ENCODE peak calls at places on chromosomes 11 and 22, in ten cellular contexts. O is PC-3; I is SJSA1; L is H9; D is transverse colon; F is GM12878; G is aorta; A is CD8-positive, alpha-beta T cell; N is heart left ventricle; V is heart right ventricle. P is an unnamed sample. For H3K9me3, the result is how much of the 10 kb centered on the place peaks cover.

GRCh38 chr22:37334461-37334858 is 52.2 kb downstream of the CYTH4 start:
- DNase-seq in F (no peak), N (no peak), V (no peak), A (no peak), O (peak), G (no peak), I (no peak), D (no peak), L (no peak), P (no peak)

GRCh38 chr11:28464252-28464867 is 356.2 kb downstream of the METTL15 start:
- DNase-seq in G (no peak), V (no peak), D (no peak), O (no peak), F (no peak), N (no peak), L (no peak), A (no peak), I (no peak), P (no peak)

GRCh38 chr11:95119361-95120060 is 29.9 kb downstream of the ENDOD1 start:
- DNase-seq in A (no peak), L (no peak), O (peak), F (no peak), G (no peak), N (no peak), V (no peak), D (no peak), I (no peak), P (no peak)

GRCh38 chr22:22348127-22348814 is 103.7 kb downstream of the VPREB1 start:
- DNase-seq in G (no peak), D (no peak), O (peak), N (no peak), F (no peak), I (no peak), L (peak), V (no peak), A (no peak), P (peak)

GRCh38 chr11:86594746-86595145 is 77.7 kb downstream of the ME3 start:
- DNase-seq in O (peak), N (no peak), I (no peak), F (no peak), V (no peak), A (no peak), G (no peak), D (no peak), L (peak), P (no peak)

GRCh38 chr11:119773016-119773415 is 44.0 kb upstream of the NECTIN1 start:
- DNase-seq in I (no peak), O (no peak), V (no peak), A (no peak), L (no peak), N (no peak), D (no peak), F (no peak), G (no peak), P (no peak)

GRCh38 chr22:49554296-49554625 is 273.4 kb downstream of the BRD1 start:
- DNase-seq in G (no peak), D (no peak), V (no peak), I (peak), N (peak), L (peak), A (no peak), O (no peak), F (no peak), P (no peak)

GRCh38 chr11:26700536-26701235 is 21.2 kb downstream of the SLC5A12 start:
- DNase-seq in N (no peak), L (no peak), D (no peak), G (no peak), V (no peak), F (no peak), A (no peak), I (no peak), O (no peak), P (no peak)

GRCh38 chr11:45388472-45388871 is 102.3 kb upstream of the SYT13 start:
- DNase-seq in A (no peak), V (no peak), O (no peak), G (no peak), I (no peak), N (no peak), D (no peak), L (no peak), F (no peak), P (no peak)

GRCh38 chr11:13297917-13298356 is 20.3 kb downstream of the BMAL1 start:
- DNase-seq in L (no peak), D (no peak), O (no peak), N (no peak), G (no peak), A (no peak), V (no peak), F (no peak), I (no peak), P (no peak)

GRCh38 chr11:1825039-1825740 is 9.6 kb upstream of the SYT8 start:
- DNase-seq in D (peak), L (peak), O (no peak), G (peak), I (peak), A (no peak), V (no peak), F (no peak), N (peak), P (peak)

GRCh38 chr11:116576523-116576922 is 196.3 kb downstream of the BUD13 start:
- DNase-seq in D (no peak), F (no peak), I (no peak), O (peak), V (no peak), N (no peak), A (no peak), L (no peak), G (no peak), P (no peak)

GRCh38 chr11:46322759-46323158 is 24.5 kb upstream of the DGKZ start:
- DNase-seq in V (no peak), I (peak), D (no peak), F (no peak), N (no peak), G (no peak), L (peak), O (no peak), A (no peak), P (peak)

GRCh38 chr22:21444701-21445436 is 22.3 kb upstream of the TMEM191C start:
- DNase-seq in D (no peak), N (no peak), G (no peak), O (no peak), V (peak), F (no peak), A (no peak), L (peak), I (peak), P (no peak)

GRCh38 chr22:28112548-28113043 is 193.5 kb upstream of the PITPNB start:
- DNase-seq in L (peak), O (peak), I (no peak), D (no peak), V (peak), N (no peak), A (no peak), F (no peak), G (no peak), P (peak)

GRCh38 chr11:82818399-82819043 is 81.7 kb downstream of the PRCP start:
- DNase-seq in G (no peak), N (no peak), A (no peak), O (no peak), F (no peak), I (no peak), V (no peak), L (no peak), D (no peak), P (no peak)

GRCh38 chr22:20157416-20158183 is 6.7 kb upstream of the CCDC188 start:
- DNase-seq in G (no peak), F (no peak), V (no peak), A (no peak), O (no peak), L (no peak), I (no peak), N (no peak), D (no peak), P (no peak)

GRCh38 chr11:94938399-94939055 is 34.8 kb downstream of the CWC15 start:
- DNase-seq in L (no peak), A (no peak), I (no peak), V (peak), D (no peak), G (peak), O (peak), N (peak), F (no peak), P (no peak)

GRCh38 chr22:19766506-19767426 is 6.2 kb downstream of the TBX1 start:
- DNase-seq in D (peak), I (no peak), F (no peak), L (peak), G (peak), O (no peak), V (peak), A (peak), N (peak), P (no peak)

GRCh38 chr11:66818231-66818955 is 24.8 kb upstream of the RCE1 start:
- DNase-seq in D (no peak), N (no peak), G (no peak), F (no peak), V (no peak), L (no peak), O (no peak), A (no peak), I (no peak), P (no peak)

GRCh38 chr22:41782316-41782715 is 18.2 kb upstream of the CCDC134 start:
- DNase-seq in D (peak), F (no peak), V (no peak), N (no peak), I (no peak), O (no peak), L (no peak), G (peak), A (no peak), P (peak)

GRCh38 chr11:110833033-110833484 is 120.8 kb upstream of the ARHGAP20 start:
- DNase-seq in G (no peak), D (no peak), V (no peak), I (no peak), N (no peak), O (peak), L (no peak), A (no peak), F (no peak), P (no peak)

GRCh38 chr11:125903753-125904659 is at the start of gene DDX25:
- DNase-seq in I (no peak), N (no peak), L (peak), V (no peak), F (no peak), O (no peak), A (no peak), G (no peak), D (no peak), P (no peak)

DNA sequence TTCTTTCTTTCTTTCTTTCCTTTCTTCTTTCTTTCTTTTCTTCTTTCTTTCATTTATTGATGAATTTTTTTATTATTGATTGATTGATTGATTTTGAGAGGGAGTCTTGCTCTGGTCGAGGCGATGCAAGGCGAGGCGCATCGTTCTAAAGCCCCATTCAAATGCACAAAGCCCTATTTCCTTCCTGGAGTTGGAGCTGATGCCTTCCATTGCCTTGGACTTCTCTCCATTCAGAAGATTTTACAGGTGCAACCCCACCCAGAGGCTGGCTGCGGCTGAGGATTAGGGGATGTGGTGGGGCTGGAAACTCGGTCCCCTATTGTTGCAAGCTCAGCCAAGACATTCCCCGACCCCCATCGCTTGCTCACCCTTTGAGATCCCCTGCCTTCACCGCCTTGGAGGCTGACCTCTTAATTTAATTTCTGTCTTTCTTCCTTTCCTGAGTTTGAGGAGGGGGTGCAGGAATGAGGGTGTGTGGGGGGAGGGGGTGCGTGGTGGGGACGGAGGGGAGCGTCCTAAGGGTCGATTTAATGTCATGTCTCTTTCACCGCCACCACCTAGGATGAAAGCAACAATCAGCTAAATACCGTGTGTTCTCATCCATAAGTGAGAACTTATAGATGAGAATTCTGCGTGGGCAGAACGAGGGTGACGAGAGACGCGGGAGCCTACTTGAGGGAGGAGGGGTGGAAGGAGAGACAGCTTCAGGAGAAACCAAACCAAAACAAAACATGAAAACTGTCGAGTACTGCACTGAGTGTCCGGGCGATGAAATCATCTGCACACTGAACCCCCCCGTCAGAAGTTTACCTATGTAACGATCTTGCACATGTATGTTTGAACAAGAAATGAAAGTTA is 3913.9 kb upstream of the OR11H1 start:
- DNase-seq in G (no peak), I (no peak), A (no peak), V (no peak), L (no peak), D (no peak), F (no peak), O (no peak), N (no peak), P (no peak)
- H3K9me3 ChIP-seq in G (under half), I (under half), A (under half), V (under half), L (half or more), D (under half), F (under half), O (under half), N (half or more), P (under half)

GRCh38 chr11:60257956-60258722 is 15.2 kb upstream of the MS4A4E start:
- DNase-seq in G (no peak), L (no peak), V (no peak), F (no peak), A (no peak), D (no peak), N (no peak), O (no peak), I (no peak), P (no peak)
- H3K9me3 ChIP-seq in G (under half), L (under half), V (under half), F (under half), A (under half), D (under half), N (under half), O (under half), I (under half), P (under half)

GRCh38 chr11:127632546-127632945 is 632.0 kb upstream of the KIRREL3 start:
- DNase-seq in D (no peak), O (no peak), V (no peak), G (no peak), F (no peak), A (no peak), L (no peak), N (no peak), I (no peak), P (no peak)
- H3K9me3 ChIP-seq in D (under half), O (under half), V (under half), G (under half), F (under half), A (under half), L (under half), N (under half), I (under half), P (under half)

GRCh38 chr11:97460091-97460490 is 1070.3 kb downstream of the JRKL start:
- DNase-seq in L (no peak), D (no peak), N (no peak), G (no peak), V (no peak), I (no peak), F (no peak), O (no peak), A (no peak), P (no peak)

GRCh38 chr11:97461934-97462333 is 1072.1 kb downstream of the JRKL start:
- DNase-seq in F (no peak), N (peak), V (peak), G (no peak), L (no peak), D (no peak), O (peak), A (no peak), I (no peak), P (no peak)

GRCh38 chr11:97463891-97464290 is 1074.1 kb downstream of the JRKL start:
- DNase-seq in A (no peak), N (peak), L (no peak), I (no peak), O (no peak), V (no peak), D (no peak), G (no peak), F (no peak), P (no peak)

GRCh38 chr11:97461044-97461880 is 1071.4 kb downstream of the JRKL start:
- DNase-seq in L (no peak), A (no peak), I (no peak), D (no peak), V (peak), G (no peak), O (no peak), F (no peak), N (peak), P (no peak)
- H3K9me3 ChIP-seq in L (under half), A (under half), I (under half), D (under half), V (under half), G (under half), O (under half), F (under half), N (under half), P (under half)

GRCh38 chr11:16713594-16713993 is 24.9 kb upstream of the C11orf58 start:
- DNase-seq in V (no peak), O (no peak), L (no peak), N (no peak), G (no peak), A (no peak), D (no peak), I (no peak), F (no peak), P (no peak)
- H3K9me3 ChIP-seq in V (under half), O (under half), L (under half), N (under half), G (under half), A (under half), D (under half), I (under half), F (under half), P (under half)

GRCh38 chr22:47411006-47411405 is 648.6 kb downstream of the TBC1D22A start:
- DNase-seq in D (no peak), I (no peak), F (no peak), V (no peak), A (no peak), L (no peak), N (no peak), O (no peak), G (no peak), P (no peak)
- H3K9me3 ChIP-seq in D (under half), I (under half), F (under half), V (under half), A (under half), L (half or more), N (under half), O (under half), G (under half), P (under half)

DNA sequence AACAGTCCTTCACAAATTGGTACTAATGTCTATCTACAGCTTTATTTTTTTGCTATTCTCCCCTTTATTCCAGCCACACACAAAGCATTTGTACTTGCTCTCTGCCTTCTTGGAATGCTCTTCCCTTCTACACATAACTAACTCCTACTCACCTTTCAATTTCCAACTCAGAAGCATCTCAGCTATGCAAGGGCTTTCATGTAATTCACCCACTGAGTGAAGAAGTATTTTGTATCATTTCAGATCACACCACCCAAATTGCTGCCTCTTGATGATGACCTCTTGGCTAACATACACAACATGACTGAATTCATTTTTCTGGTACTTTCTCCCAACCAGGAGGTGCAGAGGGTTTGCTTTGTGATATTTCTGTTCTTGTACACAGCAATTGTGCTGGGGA is at the start of gene OR4X2:
- DNase-seq in L (no peak), I (no peak), F (no peak), G (no peak), V (no peak), D (no peak), O (no peak), A (no peak), N (no peak), P (no peak)
- H3K9me3 ChIP-seq in L (half or more), I (under half), F (under half), G (under half), V (under half), D (under half), O (under half), A (under half), N (under half), P (under half)

DNA sequence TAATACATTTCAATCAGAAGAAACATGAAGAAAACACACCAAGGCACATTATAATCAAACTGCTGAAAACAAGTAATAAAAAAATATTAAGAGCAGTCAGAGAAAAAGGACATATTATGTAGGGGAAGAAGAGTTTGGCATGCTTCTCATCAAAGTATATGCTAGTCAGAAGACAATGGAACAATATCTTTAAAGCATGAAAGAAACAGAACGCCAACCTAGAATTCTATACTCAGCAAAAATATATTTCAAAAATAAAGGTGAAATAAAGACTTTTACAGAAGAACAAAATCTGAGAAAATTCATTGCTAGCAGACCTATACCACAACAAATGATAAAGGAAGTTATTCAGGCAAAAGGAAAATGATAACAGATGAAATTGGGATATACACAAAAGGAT is 34.6 kb upstream of the ANO1 start:
- DNase-seq in F (no peak), O (no peak), D (no peak), L (no peak), N (no peak), A (no peak), V (no peak), G (no peak), I (no peak), P (no peak)
- H3K9me3 ChIP-seq in F (under half), O (under half), D (under half), L (under half), N (under half), A (under half), V (under half), G (under half), I (under half), P (under half)

GRCh38 chr22:32122899-32123298 is 36.2 kb downstream of the C22orf42 start:
- DNase-seq in G (no peak), I (no peak), V (no peak), N (no peak), A (no peak), O (no peak), F (no peak), L (no peak), D (no peak), P (no peak)

GRCh38 chr22:32123657-32124056 is 35.4 kb downstream of the C22orf42 start:
- DNase-seq in V (no peak), L (peak), G (no peak), F (no peak), A (no peak), D (no peak), N (no peak), I (no peak), O (peak), P (no peak)

GRCh38 chr22:32120603-32121002 is 38.5 kb downstream of the C22orf42 start:
- DNase-seq in V (no peak), A (no peak), D (no peak), L (no peak), I (no peak), O (no peak), F (no peak), N (no peak), G (no peak), P (no peak)

GRCh38 chr22:32119568-32120235 is 39.4 kb downstream of the C22orf42 start:
- DNase-seq in V (no peak), N (no peak), F (no peak), O (no peak), A (no peak), I (no peak), G (no peak), D (no peak), L (peak), P (no peak)
- H3K9me3 ChIP-seq in V (under half), N (under half), F (under half), O (under half), A (under half), I (under half), G (under half), D (under half), L (under half), P (under half)

GRCh38 chr22:47967841-47968240 is 1205.4 kb downstream of the TBC1D22A start:
- DNase-seq in O (no peak), V (no peak), I (no peak), D (no peak), F (no peak), L (no peak), G (no peak), A (no peak), N (no peak), P (no peak)

GRCh38 chr22:47965896-47966295 is 1203.4 kb downstream of the TBC1D22A start:
- DNase-seq in D (no peak), V (no peak), F (no peak), G (no peak), I (no peak), O (no peak), A (no peak), N (no peak), L (no peak), P (no peak)

GRCh38 chr22:47963660-47964059 is 1201.2 kb downstream of the TBC1D22A start:
- DNase-seq in G (no peak), A (no peak), N (no peak), D (no peak), I (no peak), F (no peak), O (no peak), L (no peak), V (no peak), P (no peak)

GRCh38 chr22:47966316-47966715 is 1203.9 kb downstream of the TBC1D22A start:
- DNase-seq in V (no peak), O (no peak), D (no peak), L (no peak), G (no peak), I (no peak), A (no peak), F (no peak), N (no peak), P (no peak)

GRCh38 chr22:47965066-47965465 is 1202.6 kb downstream of the TBC1D22A start:
- DNase-seq in N (no peak), V (no peak), G (no peak), I (no peak), A (no peak), F (no peak), O (no peak), L (no peak), D (no peak), P (no peak)
- H3K9me3 ChIP-seq in N (under half), V (under half), G (under half), I (under half), A (under half), F (under half), O (under half), L (under half), D (under half), P (under half)